ENCODE peak calls at places on chromosomes 5 and 9, in six cellular contexts. One of them, this sample, is unnamed.

GRCh38 chr5:42555010-42555409 is 131.8 kb downstream of the GHR start:
- DNase-seq in OCI-LY7: no peak
- DNase-seq in MCF 10A: no peak
- DNase-seq in tibial nerve: no peak
- DNase-seq in A549: no peak
- DNase-seq in GM12865: no peak
- DNase-seq in this sample: no peak

GRCh38 chr5:71697967-71698366 is 21.1 kb upstream of the CARTPT start:
- DNase-seq in tibial nerve: no peak
- DNase-seq in MCF 10A: no peak
- DNase-seq in A549: no peak
- DNase-seq in GM12865: no peak
- DNase-seq in OCI-LY7: peak
- DNase-seq in this sample: no peak

GRCh38 chr9:121601234-121601633 is 50.2 kb upstream of the DAB2IP start:
- DNase-seq in A549: no peak
- DNase-seq in tibial nerve: no peak
- DNase-seq in OCI-LY7: no peak
- DNase-seq in MCF 10A: peak
- DNase-seq in GM12865: no peak
- DNase-seq in this sample: no peak

GRCh38 chr9:101242651-101243050 is 142.2 kb downstream of the BAAT start:
- DNase-seq in OCI-LY7: no peak
- DNase-seq in GM12865: no peak
- DNase-seq in tibial nerve: no peak
- DNase-seq in A549: no peak
- DNase-seq in MCF 10A: no peak
- DNase-seq in this sample: no peak

GRCh38 chr5:100623719-100624118 is 88.5 kb downstream of the FAM174A start:
- DNase-seq in MCF 10A: peak
- DNase-seq in OCI-LY7: peak
- DNase-seq in tibial nerve: no peak
- DNase-seq in GM12865: peak
- DNase-seq in A549: no peak
- DNase-seq in this sample: no peak

GRCh38 chr9:88742483-88742882 is 207.5 kb downstream of the NXNL2 start:
- DNase-seq in OCI-LY7: no peak
- DNase-seq in tibial nerve: peak
- DNase-seq in GM12865: no peak
- DNase-seq in MCF 10A: peak
- DNase-seq in A549: no peak
- DNase-seq in this sample: no peak

GRCh38 chr9:2163231-2163885 is 148.2 kb downstream of the SMARCA2 start:
- DNase-seq in MCF 10A: no peak
- DNase-seq in tibial nerve: no peak
- DNase-seq in OCI-LY7: no peak
- DNase-seq in A549: no peak
- DNase-seq in GM12865: no peak
- DNase-seq in this sample: no peak

GRCh38 chr5:82765765-82766164 is 311.4 kb downstream of the TMEM167A start:
- DNase-seq in A549: no peak
- DNase-seq in MCF 10A: no peak
- DNase-seq in tibial nerve: no peak
- DNase-seq in OCI-LY7: no peak
- DNase-seq in GM12865: no peak
- DNase-seq in this sample: no peak

GRCh38 chr9:1207681-1208080 is 157.5 kb downstream of the DMRT2 start:
- DNase-seq in OCI-LY7: no peak
- DNase-seq in A549: no peak
- DNase-seq in tibial nerve: no peak
- DNase-seq in GM12865: no peak
- DNase-seq in MCF 10A: no peak
- DNase-seq in this sample: no peak

GRCh38 chr5:93874491-93874890 is 133.1 kb upstream of the POU5F2 start:
- DNase-seq in OCI-LY7: no peak
- DNase-seq in MCF 10A: no peak
- DNase-seq in GM12865: peak
- DNase-seq in A549: no peak
- DNase-seq in tibial nerve: no peak
- DNase-seq in this sample: no peak

GRCh38 chr9:69955536-69956355 is 87.9 kb upstream of the MAMDC2 start:
- DNase-seq in tibial nerve: no peak
- DNase-seq in OCI-LY7: no peak
- DNase-seq in MCF 10A: no peak
- DNase-seq in A549: no peak
- DNase-seq in GM12865: no peak
- DNase-seq in this sample: no peak

GRCh38 chr5:62920856-62921255 is 342.2 kb downstream of the LRRC70 start:
- DNase-seq in tibial nerve: no peak
- DNase-seq in A549: no peak
- DNase-seq in GM12865: no peak
- DNase-seq in OCI-LY7: no peak
- DNase-seq in MCF 10A: no peak
- DNase-seq in this sample: no peak

GRCh38 chr9:97866848-97867247 is 13.8 kb downstream of the FOXE1 start:
- DNase-seq in MCF 10A: no peak
- DNase-seq in OCI-LY7: peak
- DNase-seq in GM12865: peak
- DNase-seq in A549: no peak
- DNase-seq in tibial nerve: no peak
- DNase-seq in this sample: no peak

DNA sequence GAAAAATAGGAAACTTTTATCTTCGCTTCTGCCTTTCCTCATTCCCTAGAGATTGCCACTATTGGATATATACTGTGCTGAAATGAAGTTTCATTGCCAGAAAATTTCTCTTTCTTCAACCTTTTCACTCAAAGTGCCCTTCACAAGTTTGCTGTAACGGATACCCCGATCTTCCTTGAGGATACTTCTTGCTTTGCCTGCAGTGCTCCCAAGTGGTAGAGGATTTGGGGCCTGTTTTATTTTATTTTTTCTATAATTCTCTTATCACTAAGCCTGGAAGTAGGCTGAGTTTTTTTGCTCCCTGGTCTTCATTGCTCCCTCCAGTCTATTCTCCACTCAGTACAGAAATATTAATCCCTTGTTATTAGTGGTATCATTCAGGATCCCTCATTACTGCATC is 481.4 kb upstream of the CDH18 start:
- DNase-seq in MCF 10A: no peak
- DNase-seq in A549: no peak
- DNase-seq in tibial nerve: no peak
- DNase-seq in GM12865: no peak
- DNase-seq in OCI-LY7: no peak
- DNase-seq in this sample: no peak
- TF ChIP-seq CTCF in MCF 10A: no peak
- TF ChIP-seq CTCF in A549: no peak
- TF ChIP-seq CTCF in tibial nerve: no peak
- TF ChIP-seq CTCF in GM12865: no peak
- TF ChIP-seq CTCF in OCI-LY7: no peak
- TF ChIP-seq CTCF in this sample: no peak

GRCh38 chr5:37756248-37756647 is 83.6 kb downstream of the GDNF start:
- DNase-seq in A549: no peak
- DNase-seq in GM12865: no peak
- DNase-seq in OCI-LY7: no peak
- DNase-seq in tibial nerve: no peak
- DNase-seq in MCF 10A: no peak
- DNase-seq in this sample: no peak

GRCh38 chr5:37755581-37755980 is 84.3 kb downstream of the GDNF start:
- DNase-seq in MCF 10A: no peak
- DNase-seq in tibial nerve: no peak
- DNase-seq in A549: no peak
- DNase-seq in GM12865: no peak
- DNase-seq in OCI-LY7: no peak
- DNase-seq in this sample: no peak

GRCh38 chr5:37754976-37755375 is 84.9 kb downstream of the GDNF start:
- DNase-seq in OCI-LY7: no peak
- DNase-seq in GM12865: no peak
- DNase-seq in tibial nerve: no peak
- DNase-seq in A549: no peak
- DNase-seq in MCF 10A: no peak
- DNase-seq in this sample: peak

GRCh38 chr5:37757980-37758582 is 81.8 kb downstream of the GDNF start:
- DNase-seq in A549: no peak
- DNase-seq in MCF 10A: peak
- DNase-seq in tibial nerve: no peak
- DNase-seq in GM12865: no peak
- DNase-seq in OCI-LY7: no peak
- DNase-seq in this sample: no peak
- TF ChIP-seq CTCF in A549: no peak
- TF ChIP-seq CTCF in MCF 10A: no peak
- TF ChIP-seq CTCF in tibial nerve: no peak
- TF ChIP-seq CTCF in GM12865: no peak
- TF ChIP-seq CTCF in OCI-LY7: peak
- TF ChIP-seq CTCF in this sample: no peak

GRCh38 chr5:31717586-31717985 is 78.7 kb downstream of the PDZD2 start:
- DNase-seq in tibial nerve: no peak
- DNase-seq in GM12865: no peak
- DNase-seq in MCF 10A: no peak
- DNase-seq in OCI-LY7: no peak
- DNase-seq in A549: no peak
- DNase-seq in this sample: no peak
- TF ChIP-seq CTCF in tibial nerve: no peak
- TF ChIP-seq CTCF in GM12865: no peak
- TF ChIP-seq CTCF in MCF 10A: no peak
- TF ChIP-seq CTCF in OCI-LY7: no peak
- TF ChIP-seq CTCF in A549: no peak
- TF ChIP-seq CTCF in this sample: no peak

DNA sequence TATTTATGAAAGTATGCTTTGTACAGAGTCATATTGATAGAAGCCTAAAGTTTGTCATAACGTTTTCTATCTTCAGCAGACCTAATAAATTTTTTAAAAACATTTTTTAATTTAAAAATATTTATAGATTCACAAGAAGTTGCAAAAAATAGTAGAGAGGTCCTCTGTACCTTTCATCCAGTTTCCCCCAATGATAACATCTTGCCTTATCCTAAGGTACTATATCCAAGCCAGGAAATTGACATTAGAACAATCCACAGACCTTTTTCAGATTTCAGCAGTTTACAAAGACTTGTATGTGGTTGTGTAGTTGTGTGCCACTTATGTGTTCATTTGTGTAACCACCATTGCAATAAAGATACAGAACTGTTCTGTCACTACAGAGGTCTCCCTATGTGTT is 88.5 kb downstream of the SLC12A2 start:
- DNase-seq in A549: no peak
- DNase-seq in GM12865: no peak
- DNase-seq in MCF 10A: no peak
- DNase-seq in tibial nerve: no peak
- DNase-seq in OCI-LY7: no peak
- DNase-seq in this sample: no peak
- TF ChIP-seq CTCF in A549: no peak
- TF ChIP-seq CTCF in GM12865: no peak
- TF ChIP-seq CTCF in MCF 10A: no peak
- TF ChIP-seq CTCF in tibial nerve: no peak
- TF ChIP-seq CTCF in OCI-LY7: no peak
- TF ChIP-seq CTCF in this sample: no peak

DNA sequence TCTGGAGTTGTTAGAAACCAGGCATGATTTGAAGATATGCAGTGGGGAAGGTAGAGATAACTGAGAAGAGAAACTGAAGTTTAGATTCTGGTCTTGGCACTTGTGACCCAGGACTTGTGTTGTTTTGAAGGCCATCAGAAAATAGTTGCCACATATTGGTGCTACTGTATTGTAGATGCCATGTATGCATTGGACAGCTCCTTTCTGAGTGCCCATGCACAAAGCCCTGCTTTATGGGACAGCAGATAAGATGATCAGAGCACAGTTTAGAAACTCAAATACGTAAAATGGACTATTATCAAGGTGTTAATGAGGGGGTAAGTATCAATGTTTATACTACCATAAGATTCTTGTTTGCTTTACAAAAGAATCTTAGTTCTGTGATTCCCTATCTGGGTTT is 84.9 kb downstream of the KIF4B start:
- DNase-seq in MCF 10A: no peak
- DNase-seq in A549: no peak
- DNase-seq in tibial nerve: no peak
- DNase-seq in OCI-LY7: no peak
- DNase-seq in GM12865: no peak
- DNase-seq in this sample: no peak
- TF ChIP-seq CTCF in MCF 10A: no peak
- TF ChIP-seq CTCF in A549: no peak
- TF ChIP-seq CTCF in tibial nerve: no peak
- TF ChIP-seq CTCF in OCI-LY7: no peak
- TF ChIP-seq CTCF in GM12865: no peak
- TF ChIP-seq CTCF in this sample: no peak

This sample was measured in dorsolateral prefrontal cortex.